ENCODE peak calls at places on chromosomes 16 and 17, in nine cellular contexts. I, H, P, R, S, O, E, L and X are unnamed samples.

GRCh38 chr16:54281535-54282201 is 4.9 kb downstream of the IRX3 start:
- DNase-seq in I (no peak), H (no peak), P (no peak), R (no peak), S (no peak), O (no peak), E (no peak), L (no peak), X (no peak)

GRCh38 chr17:70829876-70830275 is 660.5 kb downstream of the KCNJ2 start:
- DNase-seq in I (no peak), H (no peak), P (no peak), R (no peak), S (no peak), O (no peak), E (no peak), L (peak), X (no peak)

GRCh38 chr17:17545984-17546383 is 45.5 kb downstream of the PEMT start:
- DNase-seq in I (no peak), H (no peak), P (no peak), R (no peak), S (no peak), O (no peak), E (no peak), L (no peak), X (no peak)

GRCh38 chr17:5672815-5673430 is 88.6 kb upstream of the NLRP1 start:
- DNase-seq in I (no peak), H (no peak), P (no peak), R (no peak), S (no peak), O (no peak), E (no peak), L (no peak), X (no peak)

GRCh38 chr17:64154321-64155089 is 24.6 kb upstream of the ERN1 start:
- DNase-seq in I (no peak), H (no peak), P (no peak), R (no peak), S (no peak), O (no peak), E (no peak), L (no peak), X (no peak)

GRCh38 chr17:48720263-48721008 is 1.9 kb downstream of the PRAC1 start:
- DNase-seq in I (no peak), H (no peak), P (no peak), R (no peak), S (peak), O (no peak), E (no peak), L (no peak), X (no peak)

GRCh38 chr17:53630638-53631037 is 192.1 kb upstream of the KIF2B start:
- DNase-seq in I (no peak), H (no peak), P (no peak), R (no peak), S (no peak), O (no peak), E (no peak), L (no peak), X (no peak)

GRCh38 chr16:2707368-2708289 is 12.4 kb downstream of the PRSS27 start:
- DNase-seq in I (no peak), H (no peak), P (no peak), R (no peak), S (no peak), O (no peak), E (peak), L (no peak), X (no peak)

GRCh38 chr17:80327518-80327917 is 66.9 kb downstream of the RNF213 start:
- DNase-seq in I (no peak), H (no peak), P (no peak), R (no peak), S (no peak), O (no peak), E (peak), L (no peak), X (no peak)

GRCh38 chr17:77496401-77496801 is 355.6 kb downstream of the SEC14L1 start:
- DNase-seq in I (no peak), H (no peak), P (no peak), R (no peak), S (no peak), O (no peak), E (no peak), L (no peak), X (no peak)

GRCh38 chr16:15482068-15482747 is 47.8 kb downstream of the BMERB1 start:
- DNase-seq in I (peak), H (peak), P (peak), R (no peak), S (peak), O (peak), E (peak), L (peak), X (no peak)

GRCh38 chr17:28735242-28735722 is 6.7 kb downstream of the NEK8 start:
- DNase-seq in I (no peak), H (no peak), P (peak), R (no peak), S (no peak), O (no peak), E (no peak), L (peak), X (no peak)

GRCh38 chr17:48625502-48626201 is 506 bp downstream of the HOXB9 start:
- DNase-seq in I (no peak), H (peak), P (no peak), R (peak), S (peak), O (no peak), E (no peak), L (peak), X (peak)